ENCODE peak calls at places on chromosomes 3 and 15, in six cellular contexts. One of them, this sample, is unnamed.

GRCh38 chr3:49930241-49930690 is 655 bp upstream of the MON1A start:
- DNase-seq in gastrocnemius medialis: no peak
- DNase-seq in mammary epithelial cell: no peak
- DNase-seq in CD8-positive, alpha-beta T cell: no peak
- DNase-seq in GM12865: no peak
- DNase-seq in transverse colon: no peak
- DNase-seq in this sample: no peak

GRCh38 chr3:174002543-174002942 is 605.0 kb downstream of the NLGN1 start:
- DNase-seq in GM12865: no peak
- DNase-seq in CD8-positive, alpha-beta T cell: no peak
- DNase-seq in mammary epithelial cell: no peak
- DNase-seq in transverse colon: no peak
- DNase-seq in gastrocnemius medialis: no peak
- DNase-seq in this sample: no peak

GRCh38 chr3:151918253-151919029 is 45.0 kb downstream of the SUCNR1 start:
- DNase-seq in CD8-positive, alpha-beta T cell: no peak
- DNase-seq in mammary epithelial cell: peak; percentile 26
- DNase-seq in GM12865: peak; percentile 56
- DNase-seq in gastrocnemius medialis: no peak
- DNase-seq in transverse colon: no peak
- DNase-seq in this sample: peak; percentile 47

GRCh38 chr3:197124713-197125112 is 95.1 kb upstream of the MELTF start:
- DNase-seq in transverse colon: no peak
- DNase-seq in mammary epithelial cell: no peak
- DNase-seq in GM12865: no peak
- DNase-seq in gastrocnemius medialis: no peak
- DNase-seq in CD8-positive, alpha-beta T cell: no peak
- DNase-seq in this sample: no peak

GRCh38 chr3:125150525-125151436 is 61.8 kb downstream of the SLC12A8 start:
- DNase-seq in transverse colon: peak; percentile 58
- DNase-seq in gastrocnemius medialis: no peak
- DNase-seq in CD8-positive, alpha-beta T cell: no peak
- DNase-seq in mammary epithelial cell: no peak
- DNase-seq in GM12865: peak; percentile 92
- DNase-seq in this sample: no peak

GRCh38 chr3:58164916-58165821 is 45.6 kb downstream of the DNASE1L3 start:
- DNase-seq in transverse colon: no peak
- DNase-seq in GM12865: no peak
- DNase-seq in mammary epithelial cell: no peak
- DNase-seq in gastrocnemius medialis: no peak
- DNase-seq in CD8-positive, alpha-beta T cell: no peak
- DNase-seq in this sample: peak; percentile 40

GRCh38 chr3:194985031-194985578 is 285.9 kb downstream of the XXYLT1 start:
- DNase-seq in transverse colon: peak; percentile 79
- DNase-seq in gastrocnemius medialis: peak; percentile 65
- DNase-seq in GM12865: no peak
- DNase-seq in mammary epithelial cell: no peak
- DNase-seq in CD8-positive, alpha-beta T cell: peak; percentile 43
- DNase-seq in this sample: peak; percentile 8

GRCh38 chr3:63768888-63769287 is 50.2 kb upstream of the C3orf49 start:
- DNase-seq in gastrocnemius medialis: no peak
- DNase-seq in CD8-positive, alpha-beta T cell: no peak
- DNase-seq in GM12865: no peak
- DNase-seq in transverse colon: no peak
- DNase-seq in mammary epithelial cell: no peak
- DNase-seq in this sample: no peak

GRCh38 chr3:72272356-72272755 is 487.4 kb upstream of the PROK2 start:
- DNase-seq in CD8-positive, alpha-beta T cell: no peak
- DNase-seq in GM12865: no peak
- DNase-seq in gastrocnemius medialis: no peak
- DNase-seq in mammary epithelial cell: no peak
- DNase-seq in transverse colon: no peak
- DNase-seq in this sample: no peak

GRCh38 chr15:94230436-94230885 is 900 bp upstream of the MCTP2 start:
- DNase-seq in transverse colon: no peak
- DNase-seq in mammary epithelial cell: no peak
- DNase-seq in gastrocnemius medialis: no peak
- DNase-seq in GM12865: no peak
- DNase-seq in CD8-positive, alpha-beta T cell: no peak
- DNase-seq in this sample: no peak

GRCh38 chr3:161171639-161172552 is 49.2 kb upstream of the NMD3 start:
- DNase-seq in mammary epithelial cell: peak; percentile 4
- DNase-seq in CD8-positive, alpha-beta T cell: no peak
- DNase-seq in GM12865: no peak
- DNase-seq in transverse colon: no peak
- DNase-seq in gastrocnemius medialis: no peak
- DNase-seq in this sample: no peak
- TF ChIP-seq CTCF in mammary epithelial cell: peak; percentile 16
- TF ChIP-seq CTCF in CD8-positive, alpha-beta T cell: no peak
- TF ChIP-seq CTCF in GM12865: no peak
- TF ChIP-seq CTCF in transverse colon: no peak
- TF ChIP-seq CTCF in gastrocnemius medialis: no peak
- TF ChIP-seq CTCF in this sample: peak; percentile 46

GRCh38 chr15:97875025-97875512 is 85.4 kb upstream of the ARRDC4 start:
- DNase-seq in mammary epithelial cell: no peak
- DNase-seq in CD8-positive, alpha-beta T cell: no peak
- DNase-seq in gastrocnemius medialis: no peak
- DNase-seq in GM12865: no peak
- DNase-seq in transverse colon: no peak
- DNase-seq in this sample: no peak
- H3K4me3 ChIP-seq in mammary epithelial cell: no peak overlapping the region
- H3K4me3 ChIP-seq in CD8-positive, alpha-beta T cell: no peak overlapping the region
- H3K4me3 ChIP-seq in gastrocnemius medialis: no peak overlapping the region
- H3K4me3 ChIP-seq in GM12865: no peak overlapping the region
- H3K4me3 ChIP-seq in transverse colon: peak overlapping the region; percentile 31
- H3K4me3 ChIP-seq in this sample: no peak overlapping the region

DNA sequence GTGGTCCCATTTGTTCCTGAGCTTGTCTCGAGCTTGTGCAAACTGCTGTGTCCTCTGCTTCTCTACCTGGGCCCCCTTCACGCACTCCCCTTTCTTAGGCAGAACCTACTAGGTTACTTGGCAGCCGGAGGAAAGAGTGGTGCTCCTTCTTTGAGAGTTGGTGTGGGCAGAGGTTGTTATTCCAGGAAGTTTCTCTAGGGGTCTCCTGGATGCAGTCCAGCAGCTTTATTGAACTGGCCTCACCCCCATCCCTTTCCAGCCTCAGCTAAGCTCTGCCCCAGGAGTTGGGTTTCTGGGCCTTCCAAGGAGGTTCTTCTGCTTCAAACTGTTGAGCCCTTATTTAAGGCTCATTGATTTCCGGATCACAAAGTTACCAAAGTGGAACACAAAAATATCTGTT is 103.2 kb downstream of the C3orf70 start:
- DNase-seq in CD8-positive, alpha-beta T cell: no peak
- DNase-seq in transverse colon: no peak
- DNase-seq in gastrocnemius medialis: no peak
- DNase-seq in mammary epithelial cell: no peak
- DNase-seq in GM12865: no peak
- DNase-seq in this sample: no peak
- TF ChIP-seq CTCF in CD8-positive, alpha-beta T cell: no peak
- TF ChIP-seq CTCF in transverse colon: no peak
- TF ChIP-seq CTCF in gastrocnemius medialis: no peak
- TF ChIP-seq CTCF in mammary epithelial cell: no peak
- TF ChIP-seq CTCF in GM12865: no peak
- TF ChIP-seq CTCF in this sample: no peak

GRCh38 chr3:168249048-168249538 is 153.4 kb upstream of the GOLIM4 start:
- DNase-seq in transverse colon: no peak
- DNase-seq in gastrocnemius medialis: no peak
- DNase-seq in mammary epithelial cell: peak; percentile 8
- DNase-seq in GM12865: peak; percentile 64
- DNase-seq in CD8-positive, alpha-beta T cell: no peak
- DNase-seq in this sample: no peak
- H3K4me3 ChIP-seq in transverse colon: peak overlapping the region; percentile 64
- H3K4me3 ChIP-seq in gastrocnemius medialis: peak overlapping the region; percentile 60
- H3K4me3 ChIP-seq in mammary epithelial cell: peak overlapping the region; percentile 19
- H3K4me3 ChIP-seq in GM12865: peak overlapping the region; percentile 77
- H3K4me3 ChIP-seq in CD8-positive, alpha-beta T cell: no peak overlapping the region
- H3K4me3 ChIP-seq in this sample: peak overlapping the region; percentile 75

GRCh38 chr15:68304611-68305337 is 27.2 kb downstream of the FEM1B start:
- DNase-seq in CD8-positive, alpha-beta T cell: no peak
- DNase-seq in transverse colon: no peak
- DNase-seq in gastrocnemius medialis: no peak
- DNase-seq in mammary epithelial cell: peak; percentile 87
- DNase-seq in GM12865: no peak
- DNase-seq in this sample: no peak
- TF ChIP-seq CTCF in CD8-positive, alpha-beta T cell: no peak
- TF ChIP-seq CTCF in transverse colon: no peak
- TF ChIP-seq CTCF in gastrocnemius medialis: no peak
- TF ChIP-seq CTCF in mammary epithelial cell: no peak
- TF ChIP-seq CTCF in GM12865: no peak
- TF ChIP-seq CTCF in this sample: peak; percentile 7

GRCh38 chr15:65204931-65205655 is 6.2 kb downstream of the CILP start:
- DNase-seq in gastrocnemius medialis: no peak
- DNase-seq in GM12865: no peak
- DNase-seq in transverse colon: no peak
- DNase-seq in CD8-positive, alpha-beta T cell: no peak
- DNase-seq in mammary epithelial cell: no peak
- DNase-seq in this sample: no peak
- H3K4me3 ChIP-seq in gastrocnemius medialis: no peak overlapping the region
- H3K4me3 ChIP-seq in GM12865: no peak overlapping the region
- H3K4me3 ChIP-seq in transverse colon: no peak overlapping the region
- H3K4me3 ChIP-seq in CD8-positive, alpha-beta T cell: no peak overlapping the region
- H3K4me3 ChIP-seq in mammary epithelial cell: no peak overlapping the region
- H3K4me3 ChIP-seq in this sample: no peak overlapping the region

DNA sequence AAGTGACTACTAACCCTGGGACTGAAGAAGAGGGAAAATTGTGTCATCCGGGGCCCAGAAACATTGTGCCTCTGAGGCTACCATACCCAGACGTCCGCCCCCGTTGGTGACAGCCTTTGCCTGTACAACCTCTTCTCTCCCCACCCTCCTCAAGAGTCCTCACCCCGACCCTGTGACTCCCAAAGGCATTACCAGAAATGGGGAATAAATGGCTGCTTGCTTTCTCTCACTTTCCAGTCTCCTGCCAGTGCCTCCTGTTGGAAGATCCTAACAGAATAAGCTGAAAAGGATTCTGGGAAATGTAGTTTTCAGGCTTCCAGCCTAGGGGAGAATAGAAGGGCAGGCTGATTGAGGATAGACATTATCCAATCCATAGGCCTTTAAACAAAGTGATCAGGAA is 30.8 kb upstream of the SLC25A36 start:
- DNase-seq in gastrocnemius medialis: no peak
- DNase-seq in transverse colon: no peak
- DNase-seq in mammary epithelial cell: no peak
- DNase-seq in GM12865: no peak
- DNase-seq in CD8-positive, alpha-beta T cell: no peak
- DNase-seq in this sample: no peak
- TF ChIP-seq CTCF in gastrocnemius medialis: no peak
- TF ChIP-seq CTCF in transverse colon: no peak
- TF ChIP-seq CTCF in mammary epithelial cell: no peak
- TF ChIP-seq CTCF in GM12865: no peak
- TF ChIP-seq CTCF in CD8-positive, alpha-beta T cell: no peak
- TF ChIP-seq CTCF in this sample: no peak